ENCODE peak calls at places on chromosomes 12 and 14, in four cellular contexts. L, Z, H and T are unnamed samples.

GRCh38 chr12:109726511-109727038 is 12.9 kb downstream of the FAM222A start:
- DNase-seq in Z (no peak), H (no peak), L (no peak), T (no peak)

GRCh38 chr12:1474567-1475153 is 119.7 kb downstream of the FBXL14 start:
- DNase-seq in H (no peak), L (peak), Z (no peak), T (peak)

GRCh38 chr12:26212988-26213387 is 17.6 kb downstream of the SSPN start:
- DNase-seq in H (no peak), L (no peak), Z (no peak), T (no peak)

GRCh38 chr12:112032292-112032691 is 19.1 kb downstream of the ERP29 start:
- DNase-seq in L (no peak), H (no peak), Z (no peak), T (no peak)

GRCh38 chr14:68546839-68547238 is 246.0 kb downstream of the ZFP36L1 start:
- DNase-seq in H (no peak), Z (no peak), L (peak), T (peak)

GRCh38 chr12:11836282-11836963 is 186.9 kb downstream of the ETV6 start:
- DNase-seq in H (no peak), L (no peak), Z (no peak), T (no peak)

GRCh38 chr12:56636118-56636674 is 6.1 kb upstream of the BAZ2A start:
- DNase-seq in L (peak), H (peak), Z (peak), T (peak)

GRCh38 chr14:32947081-32947480 is 8.4 kb downstream of the NPAS3 start:
- DNase-seq in H (no peak), Z (no peak), L (no peak), T (no peak)

GRCh38 chr14:58969951-58970751 is 218.3 kb upstream of the DAAM1 start:
- DNase-seq in H (no peak), L (peak), Z (no peak), T (no peak)

GRCh38 chr12:130254476-130255276 is 83.0 kb upstream of the PIWIL1 start:
- DNase-seq in L (no peak), Z (no peak), H (no peak), T (no peak)

DNA sequence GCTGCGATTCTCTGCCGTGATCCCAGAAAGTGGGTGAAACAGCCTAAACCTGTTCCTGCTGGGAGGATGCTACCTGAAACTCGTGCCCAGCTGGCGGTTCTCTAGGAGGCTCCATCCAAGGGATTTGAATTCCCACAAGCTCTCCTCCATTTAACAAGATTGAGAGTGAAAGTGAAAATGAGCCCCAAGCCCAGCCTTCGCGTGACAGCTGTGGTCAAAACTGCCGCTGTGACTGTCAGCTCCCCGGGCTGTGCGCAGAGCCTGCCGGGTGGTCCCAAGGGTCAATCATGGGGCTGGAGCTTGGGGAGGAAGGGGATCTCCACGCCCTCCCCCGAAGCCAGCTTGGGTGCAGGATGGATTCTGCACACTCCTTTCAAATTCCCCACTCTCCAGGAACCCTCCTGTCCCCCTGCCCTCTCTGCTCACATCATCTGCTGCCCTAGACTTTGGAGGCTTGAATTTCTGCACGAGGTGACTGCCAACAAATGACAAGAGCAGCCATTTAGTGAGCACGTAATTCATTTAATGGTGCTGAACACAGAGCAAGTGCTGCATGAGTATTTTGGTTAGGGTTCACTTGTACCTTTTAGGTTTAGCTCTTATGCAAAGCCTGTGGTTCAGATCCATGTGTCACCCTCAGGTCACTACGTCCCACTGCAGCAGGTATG is 5.3 kb downstream of the ASB2 start:
- DNase-seq in H (peak), L (no peak), Z (no peak), T (no peak)
- TF ChIP-seq CTCF in H (no peak), L (no peak), Z (no peak), T (no peak)

GRCh38 chr14:69547701-69548348 is 26.8 kb downstream of the CCDC177 start:
- DNase-seq in H (no peak), Z (no peak), L (peak), T (no peak)
- H3K4me3 ChIP-seq in H (no peak), Z (no peak), L (no peak), T (no peak)

GRCh38 chr12:5497329-5498058 is 65.6 kb downstream of the NTF3 start:
- DNase-seq in L (no peak), H (no peak), Z (peak), T (no peak)

GRCh38 chr12:5492562-5492961 is 60.7 kb downstream of the NTF3 start:
- DNase-seq in Z (no peak), L (no peak), H (no peak), T (no peak)

GRCh38 chr12:5494343-5494742 is 62.4 kb downstream of the NTF3 start:
- DNase-seq in Z (no peak), L (no peak), H (no peak), T (no peak)

GRCh38 chr12:5489760-5490432 is 58.0 kb downstream of the NTF3 start:
- DNase-seq in L (no peak), H (no peak), Z (no peak), T (no peak)

GRCh38 chr12:5493018-5493417 is 61.1 kb downstream of the NTF3 start:
- DNase-seq in H (peak), L (no peak), Z (no peak), T (no peak)
- TF ChIP-seq CTCF in H (peak), L (no peak), Z (no peak), T (peak)

GRCh38 chr12:124386661-124387509 is 92.0 kb downstream of the RFLNA start:
- DNase-seq in H (no peak), Z (no peak), L (no peak), T (no peak)
- H3K4me3 ChIP-seq in H (no peak), Z (no peak), L (peak), T (peak)

GRCh38 chr12:93377252-93377542 is 528 bp upstream of the NUDT4 start:
- DNase-seq in L (no peak), Z (no peak), H (no peak), T (no peak)
- TF ChIP-seq CTCF in L (peak), Z (no peak), H (no peak), T (no peak)